ENCODE peak calls at places on chromosome 11, in eight cellular contexts. L, C, E, R, D, Q, V and U are unnamed samples.

GRCh38 chr11:68038718-68039525 is at the start of gene TCIRG1:
- DNase-seq in L (peak; percentile 73), C (peak; percentile 86), E (peak; percentile 70), R (peak; percentile 93), D (peak; percentile 64), Q (peak; percentile 91), V (no peak), U (peak; percentile 78)

GRCh38 chr11:47186076-47186936 is at the start of gene PACSIN3:
- DNase-seq in L (no peak), C (peak; percentile 80), E (peak; percentile 19), R (peak; percentile 72), D (no peak), Q (peak; percentile 62), V (no peak), U (no peak)

GRCh38 chr11:41861791-41862190 is 402.3 kb upstream of the LRRC4C start:
- DNase-seq in L (no peak), C (no peak), E (no peak), R (no peak), D (no peak), Q (no peak), V (no peak), U (no peak)

GRCh38 chr11:87779276-87780067 is 395.8 kb downstream of the RAB38 start:
- DNase-seq in L (no peak), C (no peak), E (no peak), R (no peak), D (no peak), Q (no peak), V (no peak), U (no peak)

GRCh38 chr11:60500276-60500935 is 7.8 kb downstream of the MS4A12 start:
- DNase-seq in L (no peak), C (no peak), E (no peak), R (no peak), D (no peak), Q (no peak), V (no peak), U (no peak)

GRCh38 chr11:69950120-69950519 is 128.0 kb upstream of the ANO1 start:
- DNase-seq in L (peak; percentile 46), C (no peak), E (peak; percentile 31), R (peak; percentile 52), D (no peak), Q (peak; percentile 34), V (peak; percentile 48), U (no peak)

GRCh38 chr11:113474362-113475159 is 637 bp downstream of the DRD2 start:
- DNase-seq in L (peak; percentile 82), C (peak; percentile 76), E (peak; percentile 66), R (peak; percentile 28), D (peak; percentile 72), Q (peak; percentile 79), V (peak; percentile 16), U (no peak)

GRCh38 chr11:1292644-1293618 is 16.5 kb downstream of the TOLLIP start:
- DNase-seq in L (no peak), C (peak; percentile 44), E (no peak), R (no peak), D (no peak), Q (no peak), V (no peak), U (no peak)

GRCh38 chr11:3807856-3808845 is at the start of gene PGAP2:
- DNase-seq in L (peak; percentile 69), C (peak; percentile 86), E (peak; percentile 35), R (peak; percentile 93), D (peak; percentile 53), Q (peak; percentile 66), V (peak; percentile 78), U (peak; percentile 64)

GRCh38 chr11:1523077-1523476 is 36.5 kb upstream of the MOB2 start:
- DNase-seq in L (no peak), C (no peak), E (no peak), R (no peak), D (no peak), Q (no peak), V (no peak), U (no peak)

GRCh38 chr11:62680825-62681240 is 2.0 kb upstream of the UBXN1 start:
- DNase-seq in L (peak; percentile 62), C (no peak), E (peak; percentile 87), R (peak; percentile 80), D (no peak), Q (peak; percentile 84), V (no peak), U (peak; percentile 28)

GRCh38 chr11:2927493-2927800 is 1.8 kb downstream of the PHLDA2 start:
- DNase-seq in L (no peak), C (no peak), E (no peak), R (no peak), D (no peak), Q (no peak), V (no peak), U (no peak)

GRCh38 chr11:75656044-75656726 is 12.7 kb downstream of the MAP6 start:
- DNase-seq in L (no peak), C (no peak), E (peak; percentile 4), R (no peak), D (no peak), Q (peak; percentile 69), V (no peak), U (no peak)

GRCh38 chr11:78251083-78251699 is 62.5 kb downstream of the USP35 start:
- DNase-seq in L (no peak), C (no peak), E (peak; percentile 46), R (no peak), D (no peak), Q (peak; percentile 67), V (no peak), U (no peak)

GRCh38 chr11:87179621-87180020 is 141.9 kb downstream of the TMEM135 start:
- DNase-seq in L (no peak), C (no peak), E (no peak), R (no peak), D (no peak), Q (no peak), V (no peak), U (no peak)

GRCh38 chr11:129881570-129882170 is 13.7 kb downstream of the NFRKB start:
- DNase-seq in L (peak; percentile 57), C (peak; percentile 75), E (peak; percentile 21), R (peak; percentile 51), D (no peak), Q (peak; percentile 41), V (no peak), U (no peak)

GRCh38 chr11:112315057-112315720 is 54.5 kb upstream of the PLET1 start:
- DNase-seq in L (no peak), C (no peak), E (no peak), R (no peak), D (no peak), Q (no peak), V (no peak), U (no peak)

GRCh38 chr11:62373464-62374110 is 36.3 kb downstream of the ASRGL1 start:
- DNase-seq in L (no peak), C (no peak), E (no peak), R (no peak), D (no peak), Q (no peak), V (no peak), U (no peak)

GRCh38 chr11:102831709-102832492 is 11.5 kb downstream of the MMP3 start:
- DNase-seq in L (no peak), C (no peak), E (no peak), R (no peak), D (no peak), Q (no peak), V (no peak), U (no peak)

GRCh38 chr11:127675602-127676001 is 675.0 kb upstream of the KIRREL3 start:
- DNase-seq in L (no peak), C (no peak), E (peak; percentile 4), R (no peak), D (no peak), Q (peak; percentile 2), V (no peak), U (no peak)

GRCh38 chr11:32385998-32386397 is 49.3 kb downstream of the WT1 start:
- DNase-seq in L (no peak), C (no peak), E (peak; percentile 41), R (peak; percentile 61), D (no peak), Q (peak; percentile 21), V (no peak), U (no peak)

GRCh38 chr11:113675565-113675964 is 30.5 kb downstream of the TMPRSS5 start:
- DNase-seq in L (no peak), C (no peak), E (no peak), R (no peak), D (no peak), Q (no peak), V (no peak), U (no peak)

GRCh38 chr11:117197516-117198456 is 1.4 kb upstream of the TAGLN start:
- DNase-seq in L (no peak), C (no peak), E (peak; percentile 32), R (no peak), D (no peak), Q (peak; percentile 48), V (no peak), U (no peak)

GRCh38 chr11:130077671-130078468 is 8.2 kb downstream of the APLP2 start:
- DNase-seq in L (no peak), C (no peak), E (no peak), R (no peak), D (no peak), Q (no peak), V (no peak), U (no peak)

GRCh38 chr11:69587454-69588081 is 53.4 kb upstream of the CCND1 start:
- DNase-seq in L (no peak), C (no peak), E (peak; percentile 81), R (peak; percentile 41), D (no peak), Q (peak; percentile 93), V (no peak), U (no peak)

GRCh38 chr11:95067042-95067827 is 516 bp downstream of the SRSF8 start:
- DNase-seq in L (peak; percentile 82), C (peak; percentile 93), E (peak; percentile 72), R (peak; percentile 28), D (peak; percentile 84), Q (peak; percentile 78), V (no peak), U (peak; percentile 83)

GRCh38 chr11:134068829-134069425 is at the start of gene JAM3:
- DNase-seq in L (peak; percentile 97), C (peak; percentile 98), E (peak; percentile 90), R (peak; percentile 74), D (peak; percentile 94), Q (peak; percentile 95), V (peak; percentile 76), U (peak; percentile 94)

GRCh38 chr11:65471410-65471762 is 27.5 kb upstream of the MALAT1 start:
- DNase-seq in L (no peak), C (no peak), E (peak; percentile 79), R (peak; percentile 84), D (peak; percentile 77), Q (peak; percentile 89), V (no peak), U (peak; percentile 24)

GRCh38 chr11:95266751-95267374 is 35.9 kb upstream of the SESN3 start:
- DNase-seq in L (no peak), C (no peak), E (no peak), R (no peak), D (no peak), Q (no peak), V (no peak), U (no peak)